ENCODE peak calls at places on chromosomes 2 and 18, in ten cellular contexts. I is dorsolateral prefrontal cortex, O is cardiac fibroblast, U is uterus, X is astrocyte, T is adrenal gland, B is IMR-90, M is psoas muscle, H is tibial nerve, G is neural progenitor cell. R is an unnamed sample.

GRCh38 chr2:180046776-180047175 is 39.7 kb upstream of the CWC22 start:
- DNase-seq in I (no peak), O (peak), U (no peak), X (peak), T (no peak), B (peak), M (no peak), H (no peak), G (no peak), R (no peak)

GRCh38 chr18:5914971-5915370 is 19.6 kb upstream of the TMEM200C start:
- DNase-seq in I (no peak), O (no peak), U (no peak), X (no peak), T (no peak), B (no peak), M (no peak), H (no peak), G (no peak), R (no peak)

GRCh38 chr18:46632401-46633089 is 24.5 kb downstream of the LOXHD1 start:
- DNase-seq in I (no peak), O (peak), U (no peak), X (peak), T (peak), B (peak), M (no peak), H (no peak), G (no peak), R (peak)

GRCh38 chr18:22703883-22704626 is 229.1 kb upstream of the RBBP8 start:
- DNase-seq in I (no peak), O (peak), U (no peak), X (peak), T (no peak), B (peak), M (no peak), H (peak), G (peak), R (peak)

GRCh38 chr2:29117636-29118303 is 2.6 kb downstream of the CLIP4 start:
- DNase-seq in I (no peak), O (peak), U (no peak), X (peak), T (no peak), B (peak), M (no peak), H (no peak), G (no peak), R (peak)

GRCh38 chr2:175282300-175282699 is 100.8 kb upstream of the ATP5MC3 start:
- DNase-seq in I (no peak), O (peak), U (no peak), X (peak), T (no peak), B (peak), M (no peak), H (no peak), G (peak), R (peak)

GRCh38 chr2:165902929-165903328 is 50.6 kb downstream of the TTC21B start:
- DNase-seq in I (no peak), O (peak), U (no peak), X (no peak), T (no peak), B (peak), M (no peak), H (no peak), G (no peak), R (peak)

GRCh38 chr18:76385681-76385975 is 109.4 kb downstream of the ZNF516 start:
- DNase-seq in I (no peak), O (no peak), U (peak), X (no peak), T (no peak), B (no peak), M (no peak), H (no peak), G (no peak), R (no peak)

GRCh38 chr2:74532222-74532621 is 2.5 kb downstream of the HTRA2 start:
- DNase-seq in I (no peak), O (peak), U (no peak), X (no peak), T (no peak), B (peak), M (no peak), H (no peak), G (no peak), R (peak)

GRCh38 chr2:43220982-43221659 is 5.3 kb downstream of the ZFP36L2 start:
- DNase-seq in I (no peak), O (peak), U (peak), X (peak), T (peak), B (peak), M (peak), H (peak), G (peak), R (peak)

GRCh38 chr2:98315957-98316356 is 30.3 kb upstream of the CNGA3 start:
- DNase-seq in I (no peak), O (no peak), U (no peak), X (no peak), T (no peak), B (no peak), M (no peak), H (no peak), G (no peak), R (no peak)

GRCh38 chr18:48306838-48307237 is 102.3 kb downstream of the ZBTB7C start:
- DNase-seq in I (no peak), O (no peak), U (no peak), X (no peak), T (no peak), B (no peak), M (no peak), H (no peak), G (peak), R (no peak)

GRCh38 chr18:62346327-62347090 is 21.4 kb downstream of the TNFRSF11A start:
- DNase-seq in I (no peak), O (no peak), U (no peak), X (no peak), T (no peak), B (no peak), M (no peak), H (no peak), G (peak), R (no peak)

GRCh38 chr2:39781697-39782096 is 2.6 kb upstream of the THUMPD2 start:
- DNase-seq in I (no peak), O (peak), U (no peak), X (no peak), T (no peak), B (no peak), M (no peak), H (no peak), G (no peak), R (no peak)

GRCh38 chr2:9364791-9365497 is 58.4 kb downstream of the ITGB1BP1 start:
- DNase-seq in I (no peak), O (peak), U (no peak), X (no peak), T (no peak), B (no peak), M (no peak), H (no peak), G (no peak), R (peak)

DNA sequence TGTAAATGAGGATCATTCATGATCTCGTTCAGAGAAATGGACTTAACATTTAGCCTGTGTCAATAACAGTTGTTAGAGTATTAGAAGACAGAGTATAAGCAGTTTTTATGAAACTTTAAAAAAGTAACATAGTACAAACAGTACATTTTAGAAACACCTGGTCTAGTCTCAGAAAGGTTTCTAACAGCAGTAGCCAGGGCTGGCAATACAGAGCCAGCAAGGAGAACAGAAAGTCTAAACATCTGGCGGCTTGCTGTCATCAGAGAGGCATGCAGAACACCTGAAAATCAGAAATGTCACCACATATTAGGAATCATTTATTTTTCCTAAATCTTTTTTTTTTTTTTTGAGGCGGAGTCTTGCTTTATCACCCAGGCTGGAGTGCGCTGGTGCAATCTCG is 50.1 kb downstream of the RPL31 start:
- DNase-seq in I (no peak), O (no peak), U (no peak), X (no peak), T (no peak), B (no peak), M (no peak), H (no peak), G (no peak), R (no peak)
- H3K4me3 ChIP-seq in I (no peak), O (no peak), U (no peak), X (no peak), T (no peak), B (no peak), M (no peak), H (no peak), G (no peak), R (no peak)

DNA sequence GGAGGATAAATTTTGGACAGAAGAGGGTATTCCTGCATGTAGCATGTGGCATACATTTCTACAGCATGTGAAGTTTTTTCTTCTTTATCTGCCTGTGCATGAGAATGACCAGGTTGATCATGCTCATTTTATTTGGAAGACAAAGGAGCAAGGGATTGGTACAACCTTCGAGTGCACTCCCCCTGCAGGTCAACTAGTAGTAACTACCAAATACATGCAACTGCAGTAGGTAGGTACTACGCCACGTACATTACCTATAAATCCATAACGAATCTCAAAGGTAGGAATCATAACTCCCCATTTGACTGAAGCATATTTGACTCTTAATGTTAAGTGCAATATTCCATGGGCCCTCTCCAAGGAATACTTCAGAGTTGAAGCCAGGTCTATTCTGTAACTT is 763.9 kb downstream of the TSN start:
- DNase-seq in I (no peak), O (peak), U (no peak), X (no peak), T (no peak), B (no peak), M (no peak), H (no peak), G (peak), R (no peak)
- TF ChIP-seq CTCF in I (no peak), O (peak), U (no peak), X (no peak), T (peak), B (no peak), M (no peak), H (no peak), G (peak), R (peak)

GRCh38 chr2:20456049-20456665 is 9.3 kb downstream of the RHOB start:
- DNase-seq in I (no peak), O (no peak), U (peak), X (no peak), T (no peak), B (peak), M (no peak), H (no peak), G (no peak), R (no peak)
- H3K4me3 ChIP-seq in I (no peak), O (no peak), U (no peak), X (no peak), T (no peak), B (no peak), M (no peak), H (no peak), G (no peak), R (no peak)

GRCh38 chr2:148645135-148645924 is 779 bp downstream of the EPC2 start:
- DNase-seq in I (peak), O (peak), U (peak), X (peak), T (peak), B (peak), M (peak), H (peak), G (peak), R (peak)
- TF ChIP-seq CTCF in I (peak), O (peak), U (no peak), X (no peak), T (peak), B (peak), M (peak), H (peak), G (peak), R (peak)

DNA sequence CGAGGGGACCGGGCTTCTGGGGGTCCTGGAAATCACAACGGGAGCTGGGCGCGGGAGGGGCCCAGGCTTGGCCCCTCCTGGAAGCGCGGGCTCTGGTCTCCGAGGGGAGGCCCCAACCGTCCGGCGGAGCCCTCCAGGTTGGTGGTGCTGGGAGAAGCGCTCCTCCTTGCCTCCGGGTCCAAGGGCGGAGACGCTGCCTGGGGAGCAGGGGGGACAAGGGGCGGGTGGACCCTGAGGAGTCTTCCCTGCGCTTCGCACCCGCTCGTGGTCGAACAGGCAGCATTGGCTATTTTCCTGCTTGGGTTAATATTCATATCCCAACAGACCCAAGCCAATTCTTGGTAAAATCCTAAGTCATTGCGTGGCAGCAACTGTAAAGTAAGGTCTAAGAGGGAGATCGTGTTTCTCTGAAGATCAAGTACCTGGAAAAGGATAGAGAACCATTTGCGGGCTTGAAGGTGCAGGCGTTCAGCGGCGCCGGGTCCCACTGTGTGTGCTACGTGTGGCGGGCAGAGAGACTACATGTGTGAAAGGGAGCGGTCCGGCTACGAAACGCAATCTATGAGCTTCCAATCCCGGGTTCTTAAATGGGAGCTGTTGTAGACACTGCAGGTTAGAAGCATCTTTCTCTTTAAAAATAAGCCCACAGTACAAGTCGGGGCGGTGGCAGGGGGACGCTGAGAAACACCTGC is 805 bp downstream of the CIDEA start:
- DNase-seq in I (no peak), O (no peak), U (no peak), X (no peak), T (no peak), B (no peak), M (peak), H (no peak), G (no peak), R (no peak)
- H3K4me3 ChIP-seq in I (peak), O (no peak), U (no peak), X (peak), T (no peak), B (no peak), M (peak), H (peak), G (peak), R (no peak)